ENCODE peak calls at places on chromosome X, in nine cellular contexts. One of them, this sample, is unnamed.

GRCh38 chrX:124497386-124497785 is 151.0 kb downstream of the SH2D1A start:
- DNase-seq in BJ: no peak
- DNase-seq in left ventricle myocardium inferior: no peak
- DNase-seq in AG04450: no peak
- DNase-seq in tibial artery: no peak
- DNase-seq in psoas muscle: no peak
- DNase-seq in cardiac muscle cell: no peak
- DNase-seq in pancreas: no peak
- DNase-seq in kidney epithelial cell: no peak
- DNase-seq in this sample: no peak

GRCh38 chrX:22433292-22434070 is 160.8 kb downstream of the CBLL2 start:
- DNase-seq in BJ: no peak
- DNase-seq in left ventricle myocardium inferior: peak; percentile 9
- DNase-seq in AG04450: no peak
- DNase-seq in tibial artery: no peak
- DNase-seq in psoas muscle: no peak
- DNase-seq in cardiac muscle cell: no peak
- DNase-seq in pancreas: no peak
- DNase-seq in kidney epithelial cell: no peak
- DNase-seq in this sample: no peak

GRCh38 chrX:34365482-34365881 is 233.4 kb upstream of the FAM47A start:
- DNase-seq in BJ: no peak
- DNase-seq in left ventricle myocardium inferior: no peak
- DNase-seq in AG04450: no peak
- DNase-seq in tibial artery: no peak
- DNase-seq in psoas muscle: no peak
- DNase-seq in cardiac muscle cell: peak; percentile 54
- DNase-seq in pancreas: no peak
- DNase-seq in kidney epithelial cell: no peak
- DNase-seq in this sample: no peak

GRCh38 chrX:130085551-130085986 is 24.7 kb downstream of the ELF4 start:
- DNase-seq in BJ: no peak
- DNase-seq in left ventricle myocardium inferior: no peak
- DNase-seq in AG04450: no peak
- DNase-seq in tibial artery: no peak
- DNase-seq in psoas muscle: peak; percentile 50
- DNase-seq in cardiac muscle cell: peak; percentile 39
- DNase-seq in pancreas: no peak
- DNase-seq in kidney epithelial cell: no peak
- DNase-seq in this sample: no peak

GRCh38 chrX:23802431-23802830 is 19.5 kb downstream of the SAT1 start:
- DNase-seq in BJ: no peak
- DNase-seq in left ventricle myocardium inferior: no peak
- DNase-seq in AG04450: no peak
- DNase-seq in tibial artery: no peak
- DNase-seq in psoas muscle: no peak
- DNase-seq in cardiac muscle cell: no peak
- DNase-seq in pancreas: no peak
- DNase-seq in kidney epithelial cell: no peak
- DNase-seq in this sample: no peak

GRCh38 chrX:115535421-115535820 is 25.6 kb upstream of the PLS3 start:
- DNase-seq in BJ: no peak
- DNase-seq in left ventricle myocardium inferior: no peak
- DNase-seq in AG04450: no peak
- DNase-seq in tibial artery: no peak
- DNase-seq in psoas muscle: no peak
- DNase-seq in cardiac muscle cell: no peak
- DNase-seq in pancreas: no peak
- DNase-seq in kidney epithelial cell: no peak
- DNase-seq in this sample: no peak

GRCh38 chrX:37468111-37468739 is 103.2 kb upstream of the LANCL3 start:
- DNase-seq in BJ: no peak
- DNase-seq in left ventricle myocardium inferior: no peak
- DNase-seq in AG04450: no peak
- DNase-seq in tibial artery: no peak
- DNase-seq in psoas muscle: no peak
- DNase-seq in cardiac muscle cell: no peak
- DNase-seq in pancreas: no peak
- DNase-seq in kidney epithelial cell: no peak
- DNase-seq in this sample: no peak

GRCh38 chrX:154797006-154797405 is 8.3 kb downstream of the MPP1 start:
- DNase-seq in BJ: no peak
- DNase-seq in left ventricle myocardium inferior: no peak
- DNase-seq in AG04450: no peak
- DNase-seq in tibial artery: no peak
- DNase-seq in psoas muscle: no peak
- DNase-seq in cardiac muscle cell: peak; percentile 21
- DNase-seq in pancreas: no peak
- DNase-seq in kidney epithelial cell: no peak
- DNase-seq in this sample: no peak

GRCh38 chrX:74422576-74423288 is 1.4 kb downstream of the SLC16A2 start:
- DNase-seq in BJ: no peak
- DNase-seq in left ventricle myocardium inferior: peak; percentile 64
- DNase-seq in AG04450: peak; percentile 37
- DNase-seq in tibial artery: peak; percentile 43
- DNase-seq in psoas muscle: peak; percentile 76
- DNase-seq in cardiac muscle cell: peak; percentile 78
- DNase-seq in pancreas: peak; percentile 52
- DNase-seq in kidney epithelial cell: no peak
- DNase-seq in this sample: peak; percentile 45

GRCh38 chrX:13151806-13152510 is 107.5 kb upstream of the FAM9C start:
- DNase-seq in BJ: no peak
- DNase-seq in left ventricle myocardium inferior: no peak
- DNase-seq in AG04450: no peak
- DNase-seq in tibial artery: no peak
- DNase-seq in psoas muscle: no peak
- DNase-seq in cardiac muscle cell: peak; percentile 46
- DNase-seq in pancreas: no peak
- DNase-seq in kidney epithelial cell: no peak
- DNase-seq in this sample: no peak

GRCh38 chrX:20742106-20742505 is 475.4 kb upstream of the RPS6KA3 start:
- DNase-seq in BJ: no peak
- DNase-seq in left ventricle myocardium inferior: no peak
- DNase-seq in AG04450: no peak
- DNase-seq in tibial artery: no peak
- DNase-seq in psoas muscle: no peak
- DNase-seq in cardiac muscle cell: no peak
- DNase-seq in pancreas: no peak
- DNase-seq in kidney epithelial cell: no peak
- DNase-seq in this sample: no peak

GRCh38 chrX:24396236-24396929 is 35.9 kb downstream of the SUPT20HL1 start:
- DNase-seq in BJ: no peak
- DNase-seq in left ventricle myocardium inferior: no peak
- DNase-seq in AG04450: no peak
- DNase-seq in tibial artery: peak; percentile 23
- DNase-seq in psoas muscle: no peak
- DNase-seq in cardiac muscle cell: peak; percentile 77
- DNase-seq in pancreas: no peak
- DNase-seq in kidney epithelial cell: peak; percentile 31
- DNase-seq in this sample: no peak

GRCh38 chrX:63475200-63475599 is 124.1 kb upstream of the SPIN4 start:
- DNase-seq in BJ: no peak
- DNase-seq in left ventricle myocardium inferior: no peak
- DNase-seq in AG04450: no peak
- DNase-seq in tibial artery: no peak
- DNase-seq in psoas muscle: no peak
- DNase-seq in cardiac muscle cell: no peak
- DNase-seq in pancreas: no peak
- DNase-seq in kidney epithelial cell: no peak
- DNase-seq in this sample: no peak

GRCh38 chrX:45591650-45592049 is 391.0 kb upstream of the DIPK2B start:
- DNase-seq in BJ: no peak
- DNase-seq in left ventricle myocardium inferior: no peak
- DNase-seq in AG04450: no peak
- DNase-seq in tibial artery: no peak
- DNase-seq in psoas muscle: no peak
- DNase-seq in cardiac muscle cell: no peak
- DNase-seq in pancreas: no peak
- DNase-seq in kidney epithelial cell: no peak
- DNase-seq in this sample: no peak

GRCh38 chrX:125382889-125383288 is 63.2 kb downstream of the TEX13C start:
- DNase-seq in BJ: no peak
- DNase-seq in left ventricle myocardium inferior: no peak
- DNase-seq in AG04450: no peak
- DNase-seq in tibial artery: no peak
- DNase-seq in psoas muscle: no peak
- DNase-seq in cardiac muscle cell: no peak
- DNase-seq in pancreas: no peak
- DNase-seq in kidney epithelial cell: no peak
- DNase-seq in this sample: no peak

GRCh38 chrX:9682861-9683260 is 82.8 kb downstream of the GPR143 start:
- DNase-seq in BJ: no peak
- DNase-seq in left ventricle myocardium inferior: no peak
- DNase-seq in AG04450: no peak
- DNase-seq in tibial artery: no peak
- DNase-seq in psoas muscle: no peak
- DNase-seq in cardiac muscle cell: no peak
- DNase-seq in pancreas: no peak
- DNase-seq in kidney epithelial cell: no peak
- DNase-seq in this sample: no peak

GRCh38 chrX:115023139-115023538 is 5.7 kb upstream of the IL13RA2 start:
- DNase-seq in BJ: peak; percentile 47
- DNase-seq in left ventricle myocardium inferior: no peak
- DNase-seq in AG04450: peak; percentile 21
- DNase-seq in tibial artery: no peak
- DNase-seq in psoas muscle: no peak
- DNase-seq in cardiac muscle cell: peak; percentile 70
- DNase-seq in pancreas: no peak
- DNase-seq in kidney epithelial cell: peak; percentile 45
- DNase-seq in this sample: no peak

GRCh38 chrX:57817302-57817701 is 93.0 kb downstream of the ZXDA start:
- DNase-seq in BJ: no peak
- DNase-seq in left ventricle myocardium inferior: no peak
- DNase-seq in AG04450: no peak
- DNase-seq in tibial artery: no peak
- DNase-seq in psoas muscle: no peak
- DNase-seq in cardiac muscle cell: peak; percentile 2
- DNase-seq in pancreas: no peak
- DNase-seq in kidney epithelial cell: no peak
- DNase-seq in this sample: no peak

DNA sequence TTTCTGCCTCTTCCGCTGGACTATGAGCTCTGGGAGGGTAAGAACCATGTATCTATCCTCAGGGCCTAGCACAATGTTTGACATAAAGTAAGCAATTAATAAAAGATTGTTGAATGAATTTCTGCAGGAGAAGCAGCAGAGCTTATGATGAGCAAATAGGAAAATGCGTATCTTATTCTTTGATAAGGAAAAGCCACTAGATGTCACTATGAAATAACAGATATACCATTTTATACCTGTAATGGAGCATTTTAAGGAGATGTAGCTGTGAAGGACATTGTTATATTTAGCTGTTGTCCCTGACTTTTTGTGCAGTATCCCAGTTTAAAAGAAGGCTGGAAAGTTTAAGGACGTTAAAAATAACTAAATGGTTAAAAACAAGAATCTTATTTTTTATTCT is 147.2 kb upstream of the MBNL3 start:
- DNase-seq in BJ: no peak
- DNase-seq in left ventricle myocardium inferior: no peak
- DNase-seq in AG04450: no peak
- DNase-seq in tibial artery: no peak
- DNase-seq in psoas muscle: no peak
- DNase-seq in cardiac muscle cell: peak; percentile 11
- DNase-seq in pancreas: no peak
- DNase-seq in kidney epithelial cell: no peak
- DNase-seq in this sample: no peak
- TF ChIP-seq CTCF in BJ: no peak
- TF ChIP-seq CTCF in left ventricle myocardium inferior: no peak
- TF ChIP-seq CTCF in AG04450: no peak
- TF ChIP-seq CTCF in tibial artery: no peak
- TF ChIP-seq CTCF in psoas muscle: peak; percentile 9
- TF ChIP-seq CTCF in cardiac muscle cell: no peak
- TF ChIP-seq CTCF in pancreas: no peak
- TF ChIP-seq CTCF in kidney epithelial cell: no peak
- TF ChIP-seq CTCF in this sample: no peak

GRCh38 chrX:2824886-2825285 is 3.8 kb upstream of the GYG2 start:
- DNase-seq in BJ: no peak
- DNase-seq in left ventricle myocardium inferior: no peak
- DNase-seq in AG04450: no peak
- DNase-seq in tibial artery: no peak
- DNase-seq in psoas muscle: no peak
- DNase-seq in cardiac muscle cell: no peak
- DNase-seq in pancreas: no peak
- DNase-seq in kidney epithelial cell: no peak
- DNase-seq in this sample: no peak

GRCh38 chrX:2828404-2829065 is at the start of gene GYG2:
- DNase-seq in BJ: no peak
- DNase-seq in left ventricle myocardium inferior: no peak
- DNase-seq in AG04450: no peak
- DNase-seq in tibial artery: no peak
- DNase-seq in psoas muscle: no peak
- DNase-seq in cardiac muscle cell: peak; percentile 59
- DNase-seq in pancreas: no peak
- DNase-seq in kidney epithelial cell: no peak
- DNase-seq in this sample: no peak

GRCh38 chrX:2820131-2820771 is 8.5 kb upstream of the GYG2 start:
- DNase-seq in BJ: no peak
- DNase-seq in left ventricle myocardium inferior: no peak
- DNase-seq in AG04450: no peak
- DNase-seq in tibial artery: no peak
- DNase-seq in psoas muscle: no peak
- DNase-seq in cardiac muscle cell: no peak
- DNase-seq in pancreas: no peak
- DNase-seq in kidney epithelial cell: no peak
- DNase-seq in this sample: no peak

GRCh38 chrX:2819345-2820130 is 9.2 kb upstream of the GYG2 start:
- DNase-seq in BJ: no peak
- DNase-seq in left ventricle myocardium inferior: no peak
- DNase-seq in AG04450: no peak
- DNase-seq in tibial artery: no peak
- DNase-seq in psoas muscle: no peak
- DNase-seq in cardiac muscle cell: peak; percentile 44
- DNase-seq in pancreas: no peak
- DNase-seq in kidney epithelial cell: no peak
- DNase-seq in this sample: no peak

GRCh38 chrX:2823795-2824386 is 4.8 kb upstream of the GYG2 start:
- DNase-seq in BJ: no peak
- DNase-seq in left ventricle myocardium inferior: no peak
- DNase-seq in AG04450: no peak
- DNase-seq in tibial artery: no peak
- DNase-seq in psoas muscle: no peak
- DNase-seq in cardiac muscle cell: no peak
- DNase-seq in pancreas: no peak
- DNase-seq in kidney epithelial cell: no peak
- DNase-seq in this sample: no peak
- H3K4me3 ChIP-seq in BJ: no peak overlapping the region
- H3K4me3 ChIP-seq in left ventricle myocardium inferior: no peak overlapping the region
- H3K4me3 ChIP-seq in AG04450: no peak overlapping the region
- H3K4me3 ChIP-seq in tibial artery: no peak overlapping the region
- H3K4me3 ChIP-seq in psoas muscle: no peak overlapping the region
- H3K4me3 ChIP-seq in cardiac muscle cell: no peak overlapping the region
- H3K4me3 ChIP-seq in pancreas: no peak overlapping the region
- H3K4me3 ChIP-seq in kidney epithelial cell: no peak overlapping the region
- H3K4me3 ChIP-seq in this sample: no peak overlapping the region

GRCh38 chrX:47170861-47171692 is 22.6 kb upstream of the UBA1 start:
- DNase-seq in BJ: no peak
- DNase-seq in left ventricle myocardium inferior: no peak
- DNase-seq in AG04450: no peak
- DNase-seq in tibial artery: no peak
- DNase-seq in psoas muscle: no peak
- DNase-seq in cardiac muscle cell: no peak
- DNase-seq in pancreas: no peak
- DNase-seq in kidney epithelial cell: no peak
- DNase-seq in this sample: no peak
- H3K27me3 ChIP-seq in BJ: no peaks in the 10 kb centered on the region
- H3K27me3 ChIP-seq in left ventricle myocardium inferior: no peaks in the 10 kb centered on the region
- H3K27me3 ChIP-seq in AG04450: no peaks in the 10 kb centered on the region
- H3K27me3 ChIP-seq in tibial artery: no peaks in the 10 kb centered on the region
- H3K27me3 ChIP-seq in psoas muscle: no peaks in the 10 kb centered on the region
- H3K27me3 ChIP-seq in cardiac muscle cell: no peaks in the 10 kb centered on the region
- H3K27me3 ChIP-seq in pancreas: no peaks in the 10 kb centered on the region
- H3K27me3 ChIP-seq in kidney epithelial cell: no peaks in the 10 kb centered on the region
- H3K27me3 ChIP-seq in this sample: peaks cover 65% of the 10 kb centered on the region

GRCh38 chrX:39688576-39689373 is 409.0 kb downstream of the BCOR start:
- DNase-seq in BJ: no peak
- DNase-seq in left ventricle myocardium inferior: peak; percentile 73
- DNase-seq in AG04450: no peak
- DNase-seq in tibial artery: peak; percentile 51
- DNase-seq in psoas muscle: peak; percentile 76
- DNase-seq in cardiac muscle cell: peak; percentile 75
- DNase-seq in pancreas: peak; percentile 60
- DNase-seq in kidney epithelial cell: no peak
- DNase-seq in this sample: peak; percentile 42
- TF ChIP-seq CTCF in BJ: no peak
- TF ChIP-seq CTCF in left ventricle myocardium inferior: peak; percentile 8
- TF ChIP-seq CTCF in AG04450: no peak
- TF ChIP-seq CTCF in tibial artery: no peak
- TF ChIP-seq CTCF in psoas muscle: no peak
- TF ChIP-seq CTCF in cardiac muscle cell: no peak
- TF ChIP-seq CTCF in pancreas: no peak
- TF ChIP-seq CTCF in kidney epithelial cell: no peak
- TF ChIP-seq CTCF in this sample: no peak